ENCODE peak calls at places on chromosomes 6 and 20, in four cellular contexts. P, J, L and M are unnamed samples.

GRCh38 chr6:138371720-138372119 is 6.0 kb upstream of the SMIM28 start:
- DNase-seq in L (no peak), J (no peak), P (no peak), M (no peak)

GRCh38 chr20:53738039-53738944 is 144.7 kb upstream of the ZNF217 start:
- DNase-seq in J (peak; percentile 93), P (no peak), L (peak; percentile 87), M (no peak)

GRCh38 chr6:124393536-124393935 is 568.7 kb upstream of the RNF217 start:
- DNase-seq in L (no peak), J (no peak), P (no peak), M (no peak)

GRCh38 chr20:13953227-13953626 is 37.2 kb downstream of the SEL1L2 start:
- DNase-seq in L (no peak), P (peak; percentile 71), J (no peak), M (no peak)

GRCh38 chr6:80725156-80725930 is 618.9 kb downstream of the BCKDHB start:
- DNase-seq in P (no peak), L (no peak), J (no peak), M (no peak)

GRCh38 chr6:104558746-104559145 is 301.0 kb downstream of the HACE1 start:
- DNase-seq in J (no peak), P (no peak), L (no peak), M (no peak)

GRCh38 chr6:15546591-15546990 is 116.2 kb downstream of the DTNBP1 start:
- DNase-seq in P (no peak), L (no peak), J (no peak), M (no peak)

GRCh38 chr6:36914227-36914794 is 28.6 kb downstream of the C6orf89 start:
- DNase-seq in P (peak; percentile 80), L (peak; percentile 88), J (peak; percentile 80), M (no peak)

GRCh38 chr6:73177221-73177944 is 47.9 kb downstream of the KHDC1L start:
- DNase-seq in J (no peak), P (no peak), L (no peak), M (no peak)

GRCh38 chr6:109977791-109978173 is 329 bp upstream of the GPR6 start:
- DNase-seq in P (no peak), J (no peak), L (no peak), M (no peak)

GRCh38 chr20:62876826-62877728 is 15.5 kb upstream of the TCFL5 start:
- DNase-seq in J (peak; percentile 64), P (no peak), L (peak; percentile 61), M (no peak)

GRCh38 chr6:84455630-84456029 is 228.2 kb upstream of the CEP162 start:
- DNase-seq in L (no peak), J (no peak), P (no peak), M (no peak)

GRCh38 chr6:14767176-14767575 is 478.7 kb upstream of the JARID2 start:
- DNase-seq in P (no peak), J (no peak), L (no peak), M (no peak)

GRCh38 chr20:18256440-18257090 is 31.8 kb upstream of the ZNF133 start:
- DNase-seq in L (no peak), P (no peak), J (no peak), M (no peak)

GRCh38 chr6:155939253-155939652 is 483.6 kb upstream of the NOX3 start:
- DNase-seq in P (no peak), J (no peak), L (no peak), M (no peak)

GRCh38 chr6:99305021-99305554 is 44.4 kb downstream of the FAXC start:
- DNase-seq in L (no peak), P (no peak), J (peak; percentile 50), M (no peak)

GRCh38 chr20:33673115-33673410 is 1.2 kb downstream of the NECAB3 start:
- DNase-seq in J (no peak), L (no peak), P (no peak), M (no peak)

GRCh38 chr6:55957961-55958422 is 82.6 kb upstream of the BMP5 start:
- DNase-seq in J (no peak), L (no peak), P (no peak), M (no peak)

GRCh38 chr6:89339565-89339964 is 13.0 kb downstream of the UBE2J1 start:
- DNase-seq in L (no peak), J (no peak), P (no peak), M (no peak)

GRCh38 chr6:133184798-133185380 is 56.3 kb upstream of the EYA4 start:
- DNase-seq in L (no peak), J (no peak), P (no peak), M (no peak)

GRCh38 chr6:30378290-30378937 is 33.5 kb downstream of the RPP21 start:
- DNase-seq in L (no peak), J (no peak), P (no peak), M (no peak)

GRCh38 chr20:58688838-58689237 is 3.8 kb upstream of the NPEPL1 start:
- DNase-seq in J (no peak), P (peak; percentile 44), L (no peak), M (no peak)

GRCh38 chr6:122730334-122730733 is 49.2 kb upstream of the FABP7 start:
- DNase-seq in J (no peak), L (no peak), P (no peak), M (no peak)

GRCh38 chr6:119395192-119395591 is 45.6 kb upstream of the MAN1A1 start:
- DNase-seq in P (no peak), L (no peak), J (no peak), M (no peak)

GRCh38 chr6:152124432-152125074 is 317.1 kb downstream of the ESR1 start:
- DNase-seq in P (no peak), J (no peak), L (no peak), M (no peak)

GRCh38 chr20:56245761-56246160 is 2.8 kb upstream of the MC3R start:
- DNase-seq in L (no peak), P (no peak), J (no peak), M (no peak)

GRCh38 chr20:40775747-40776146 is 86.7 kb upstream of the MAFB start:
- DNase-seq in P (no peak), L (no peak), J (no peak), M (no peak)

GRCh38 chr6:155354167-155354566 is 39.9 kb upstream of the TFB1M start:
- DNase-seq in L (no peak), P (no peak), J (no peak), M (no peak)

GRCh38 chr6:155883741-155884140 is 428.1 kb upstream of the NOX3 start:
- DNase-seq in J (peak; percentile 13), P (no peak), L (no peak), M (no peak)

GRCh38 chr20:31894980-31895675 is 24.7 kb downstream of the TTLL9 start:
- DNase-seq in J (peak; percentile 74), L (peak; percentile 79), P (no peak), M (peak; percentile 56)

GRCh38 chr6:13538084-13538483 is 36.3 kb upstream of the SIRT5 start:
- DNase-seq in L (no peak), P (no peak), J (no peak), M (no peak)

DNA sequence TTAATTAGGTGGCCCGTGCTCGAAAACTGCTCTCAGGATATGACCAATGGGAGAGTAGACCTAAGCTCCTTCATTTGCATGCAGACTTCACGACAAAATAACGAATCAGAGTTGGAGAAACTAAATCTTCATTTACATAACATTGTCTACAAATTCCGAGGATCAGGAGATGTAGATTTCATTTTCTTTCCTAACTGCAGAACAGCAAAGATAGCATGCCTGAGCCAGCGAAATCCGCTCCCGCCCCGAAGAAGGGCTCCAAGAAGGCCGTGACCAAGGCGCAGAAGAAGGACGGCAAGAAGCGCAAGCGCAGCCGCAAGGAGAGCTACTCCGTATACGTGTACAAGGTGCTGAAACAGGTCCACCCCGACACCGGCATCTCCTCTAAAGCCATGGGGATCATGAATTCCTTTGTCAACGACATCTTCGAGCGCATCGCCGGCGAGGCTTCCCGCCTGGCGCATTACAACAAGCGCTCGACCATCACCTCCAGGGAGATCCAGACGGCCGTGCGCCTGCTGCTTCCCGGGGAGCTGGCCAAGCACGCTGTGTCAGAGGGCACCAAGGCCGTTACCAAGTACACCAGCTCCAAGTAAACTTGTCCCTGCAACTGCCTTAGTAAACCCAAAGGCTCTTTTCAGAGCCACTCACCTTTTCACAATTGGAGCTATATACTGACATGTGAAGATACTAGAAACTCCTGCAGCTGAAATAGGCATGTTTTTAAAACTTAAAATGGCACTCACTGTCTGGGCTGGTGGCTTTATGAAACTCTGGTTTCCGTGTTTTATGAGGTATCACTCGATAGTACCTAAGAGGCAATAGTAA is 96.6 kb downstream of the HFE start:
- DNase-seq in P (peak; percentile 82), L (peak; percentile 79), J (peak; percentile 74), M (no peak)
- TF ChIP-seq POLR2A in P (peak; percentile 94), L (peak; percentile 97), J (peak; percentile 90), M (peak; percentile 75)

GRCh38 chr6:90928051-90928450 is 341.2 kb upstream of the MAP3K7 start:
- DNase-seq in P (no peak), L (no peak), J (no peak), M (no peak)
- TF ChIP-seq POLR2A in P (no peak), L (no peak), J (no peak), M (no peak)

DNA sequence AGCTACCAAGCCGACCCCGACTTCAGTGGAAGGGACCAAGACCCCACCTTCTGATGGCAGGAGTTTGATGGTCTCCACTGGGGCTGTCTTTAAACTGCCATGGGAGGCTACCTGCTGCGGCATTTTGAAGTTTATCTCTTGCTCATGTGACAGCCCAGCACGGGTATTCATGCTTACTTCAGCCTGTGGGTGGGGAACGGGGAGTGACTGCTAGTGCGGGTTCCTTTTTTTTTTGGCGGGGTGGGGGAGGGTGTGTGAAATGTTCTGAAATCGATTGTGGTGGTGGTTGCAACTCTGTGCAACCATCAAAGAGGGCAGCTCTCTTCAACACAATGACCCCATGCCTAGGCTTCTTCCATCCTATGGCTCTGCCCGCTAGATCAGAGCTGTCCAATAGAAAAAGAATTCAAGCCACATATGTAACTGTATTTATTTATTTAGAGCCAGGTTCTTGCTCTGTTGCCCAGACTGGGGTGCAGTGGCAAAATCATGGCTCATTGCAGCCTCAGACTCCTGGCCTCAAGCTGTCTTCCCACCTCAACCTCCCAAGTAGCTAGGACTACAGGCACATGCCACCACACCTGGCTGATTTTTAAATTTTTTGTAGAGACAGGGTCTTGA is 53.7 kb downstream of the PPP1R16B start:
- DNase-seq in P (no peak), J (no peak), L (peak; percentile 86), M (peak; percentile 42)
- TF ChIP-seq POLR2A in P (no peak), J (no peak), L (no peak), M (no peak)

GRCh38 chr6:33213166-33213988 is 5.1 kb downstream of the RING1 start:
- DNase-seq in P (peak; percentile 79), J (no peak), L (peak; percentile 49), M (no peak)
- TF ChIP-seq POLR2A in P (no peak), J (peak; percentile 19), L (no peak), M (peak; percentile 11)

DNA sequence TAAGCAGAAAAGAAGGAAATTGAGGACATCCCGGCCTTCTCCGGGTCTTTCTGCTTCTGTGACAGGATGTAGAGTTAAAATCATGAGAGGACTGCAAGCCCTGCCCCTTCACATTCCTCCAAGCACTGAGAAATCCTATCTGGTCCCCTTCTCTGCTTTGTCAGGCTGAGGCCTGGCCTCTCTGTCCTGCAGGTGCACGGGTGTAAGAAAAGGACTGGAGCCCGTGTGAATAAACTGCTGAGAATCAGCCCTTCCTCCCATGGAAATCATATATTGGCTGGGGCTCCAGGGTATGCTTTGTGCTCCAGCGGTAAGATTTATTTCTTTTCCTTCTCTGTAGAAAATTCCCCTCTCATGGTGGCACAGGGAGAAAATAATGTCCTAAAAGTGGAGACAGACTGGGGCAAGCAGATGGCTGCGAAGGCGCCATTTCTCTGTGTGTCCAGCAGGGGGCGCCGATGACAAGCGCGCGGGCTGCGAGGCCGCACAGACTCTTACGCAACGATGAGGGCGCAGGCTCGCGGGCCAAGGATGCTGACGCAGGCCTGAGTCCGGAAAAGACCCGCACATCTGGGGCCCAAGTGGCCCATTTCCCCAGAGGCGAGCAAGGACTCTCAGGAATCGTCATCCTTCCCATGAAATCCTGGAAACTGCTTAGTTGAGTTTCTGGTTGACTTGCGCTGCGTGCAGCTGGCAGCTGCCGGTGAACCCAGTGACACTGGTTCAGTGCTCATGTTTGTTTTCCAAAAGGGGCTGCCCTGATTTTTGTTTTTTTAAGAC is 258.6 kb downstream of the ADGB start:
- DNase-seq in L (peak; percentile 89), P (peak; percentile 87), J (peak; percentile 85), M (peak; percentile 47)
- TF ChIP-seq POLR2A in L (no peak), P (no peak), J (no peak), M (no peak)

GRCh38 chr6:26302941-26303559 is 61.9 kb upstream of the BTN3A2 start:
- DNase-seq in J (no peak), L (no peak), P (no peak), M (no peak)
- TF ChIP-seq POLR2A in J (no peak), L (no peak), P (no peak), M (no peak)